ENCODE peak calls at places on chromosomes 7 and 10, in nine cellular contexts. One of them, this sample, is unnamed.
A peak's percentile ranks its signal among the peaks of the same experiment; 100 is the strongest.

GRCh38 chr7:30796105-30796869 is 25.1 kb downstream of the MINDY4 start:
- DNase-seq in non-pigmented ciliary epithelial cell: no peak
- DNase-seq in sciatic nerve: no peak
- DNase-seq in HepG2: no peak
- DNase-seq in lung microvascular endothelial cell: peak; percentile 61
- DNase-seq in NCI-H345: no peak
- DNase-seq in DMS 273 treated with DMSO at 0.1 percent for 48 hours: no peak
- DNase-seq in PC-3: peak; percentile 66
- DNase-seq in H54: no peak
- DNase-seq in this sample: no peak

GRCh38 chr10:71621783-71622526 is 97.6 kb downstream of the C10orf105 start:
- DNase-seq in non-pigmented ciliary epithelial cell: peak; percentile 14
- DNase-seq in sciatic nerve: no peak
- DNase-seq in HepG2: peak; percentile 27
- DNase-seq in lung microvascular endothelial cell: no peak
- DNase-seq in NCI-H345: no peak
- DNase-seq in DMS 273 treated with DMSO at 0.1 percent for 48 hours: no peak
- DNase-seq in PC-3: peak; percentile 65
- DNase-seq in H54: peak; percentile 89
- DNase-seq in this sample: no peak

GRCh38 chr10:92714872-92715271 is 25.1 kb downstream of the HHEX start:
- DNase-seq in non-pigmented ciliary epithelial cell: no peak
- DNase-seq in sciatic nerve: no peak
- DNase-seq in HepG2: no peak
- DNase-seq in lung microvascular endothelial cell: no peak
- DNase-seq in NCI-H345: no peak
- DNase-seq in DMS 273 treated with DMSO at 0.1 percent for 48 hours: no peak
- DNase-seq in PC-3: no peak
- DNase-seq in H54: no peak
- DNase-seq in this sample: no peak

GRCh38 chr10:52542891-52543290 is 228.8 kb downstream of the DKK1 start:
- DNase-seq in non-pigmented ciliary epithelial cell: no peak
- DNase-seq in sciatic nerve: no peak
- DNase-seq in HepG2: no peak
- DNase-seq in lung microvascular endothelial cell: no peak
- DNase-seq in NCI-H345: no peak
- DNase-seq in DMS 273 treated with DMSO at 0.1 percent for 48 hours: no peak
- DNase-seq in PC-3: peak; percentile 95
- DNase-seq in H54: no peak
- DNase-seq in this sample: no peak

GRCh38 chr10:53839437-53840039 is 961.5 kb downstream of the PCDH15 start:
- DNase-seq in non-pigmented ciliary epithelial cell: no peak
- DNase-seq in sciatic nerve: no peak
- DNase-seq in HepG2: peak; percentile 25
- DNase-seq in lung microvascular endothelial cell: peak; percentile 8
- DNase-seq in NCI-H345: no peak
- DNase-seq in DMS 273 treated with DMSO at 0.1 percent for 48 hours: no peak
- DNase-seq in PC-3: peak; percentile 78
- DNase-seq in H54: no peak
- DNase-seq in this sample: no peak

GRCh38 chr7:132336797-132337196 is 239.5 kb downstream of the PLXNA4 start:
- DNase-seq in non-pigmented ciliary epithelial cell: no peak
- DNase-seq in sciatic nerve: no peak
- DNase-seq in HepG2: no peak
- DNase-seq in lung microvascular endothelial cell: no peak
- DNase-seq in NCI-H345: no peak
- DNase-seq in DMS 273 treated with DMSO at 0.1 percent for 48 hours: no peak
- DNase-seq in PC-3: no peak
- DNase-seq in H54: no peak
- DNase-seq in this sample: no peak

GRCh38 chr7:68199951-68200660 is 1203.5 kb downstream of the TYW1 start:
- DNase-seq in non-pigmented ciliary epithelial cell: no peak
- DNase-seq in sciatic nerve: no peak
- DNase-seq in HepG2: no peak
- DNase-seq in lung microvascular endothelial cell: no peak
- DNase-seq in NCI-H345: no peak
- DNase-seq in DMS 273 treated with DMSO at 0.1 percent for 48 hours: no peak
- DNase-seq in PC-3: no peak
- DNase-seq in H54: peak; percentile 27
- DNase-seq in this sample: no peak

GRCh38 chr10:119658274-119658673 is 7.1 kb downstream of the BAG3 start:
- DNase-seq in non-pigmented ciliary epithelial cell: peak; percentile 73
- DNase-seq in sciatic nerve: peak; percentile 82
- DNase-seq in HepG2: peak; percentile 63
- DNase-seq in lung microvascular endothelial cell: peak; percentile 94
- DNase-seq in NCI-H345: no peak
- DNase-seq in DMS 273 treated with DMSO at 0.1 percent for 48 hours: no peak
- DNase-seq in PC-3: peak; percentile 91
- DNase-seq in H54: peak; percentile 90
- DNase-seq in this sample: no peak

GRCh38 chr7:151437163-151437553 is 2.8 kb downstream of the CRYGN start:
- DNase-seq in non-pigmented ciliary epithelial cell: no peak
- DNase-seq in sciatic nerve: no peak
- DNase-seq in HepG2: no peak
- DNase-seq in lung microvascular endothelial cell: no peak
- DNase-seq in NCI-H345: no peak
- DNase-seq in DMS 273 treated with DMSO at 0.1 percent for 48 hours: no peak
- DNase-seq in PC-3: no peak
- DNase-seq in H54: no peak
- DNase-seq in this sample: no peak

GRCh38 chr7:27601217-27601616 is 61.5 kb downstream of the HIBADH start:
- DNase-seq in non-pigmented ciliary epithelial cell: no peak
- DNase-seq in sciatic nerve: no peak
- DNase-seq in HepG2: no peak
- DNase-seq in lung microvascular endothelial cell: no peak
- DNase-seq in NCI-H345: no peak
- DNase-seq in DMS 273 treated with DMSO at 0.1 percent for 48 hours: no peak
- DNase-seq in PC-3: no peak
- DNase-seq in H54: no peak
- DNase-seq in this sample: no peak

GRCh38 chr7:99984593-99984992 is 8.8 kb upstream of the AZGP1 start:
- DNase-seq in non-pigmented ciliary epithelial cell: no peak
- DNase-seq in sciatic nerve: no peak
- DNase-seq in HepG2: no peak
- DNase-seq in lung microvascular endothelial cell: no peak
- DNase-seq in NCI-H345: no peak
- DNase-seq in DMS 273 treated with DMSO at 0.1 percent for 48 hours: no peak
- DNase-seq in PC-3: no peak
- DNase-seq in H54: no peak
- DNase-seq in this sample: no peak

GRCh38 chr10:100743626-100744135 is 1.7 kb upstream of the PAX2 start:
- DNase-seq in non-pigmented ciliary epithelial cell: peak; percentile 5
- DNase-seq in sciatic nerve: no peak
- DNase-seq in HepG2: peak; percentile 47
- DNase-seq in lung microvascular endothelial cell: peak; percentile 76
- DNase-seq in NCI-H345: peak; percentile 23
- DNase-seq in DMS 273 treated with DMSO at 0.1 percent for 48 hours: peak; percentile 16
- DNase-seq in PC-3: peak; percentile 50
- DNase-seq in H54: peak; percentile 89
- DNase-seq in this sample: no peak